ENCODE peak calls at places on chromosomes 2 and 18, in five cellular contexts. A, U, O, P and G are unnamed samples.
A peak's percentile ranks its signal among the peaks of the same experiment; 100 is the strongest.

GRCh38 chr2:119234021-119235019 is 10.7 kb downstream of the STEAP3 start:
- DNase-seq in U (no peak), P (no peak), A (peak; percentile 70), O (peak; percentile 27), G (no peak)

GRCh38 chr18:48827321-48828200 is 123.2 kb downstream of the SMAD7 start:
- DNase-seq in O (no peak), P (no peak), A (peak; percentile 62), U (peak; percentile 74), G (no peak)

GRCh38 chr2:106306396-106306795 is 112.3 kb upstream of the UXS1 start:
- DNase-seq in A (no peak), O (no peak), U (no peak), P (no peak), G (no peak)

GRCh38 chr2:223465793-223466192 is 136.4 kb downstream of the SCG2 start:
- DNase-seq in P (no peak), U (peak; percentile 94), O (no peak), A (no peak), G (no peak)

GRCh38 chr2:56191617-56192016 is 7.8 kb downstream of the CCDC85A start:
- DNase-seq in P (no peak), A (peak; percentile 48), O (no peak), U (peak; percentile 72), G (no peak)

GRCh38 chr2:84515788-84516187 is 510 bp upstream of the DNAH6 start:
- DNase-seq in A (no peak), U (no peak), P (no peak), O (no peak), G (no peak)

GRCh38 chr2:99278793-99279291 is 22.2 kb downstream of the LYG1 start:
- DNase-seq in A (no peak), O (no peak), P (no peak), U (peak; percentile 75), G (no peak)

GRCh38 chr2:18339326-18339725 is 221.1 kb downstream of the RDH14 start:
- DNase-seq in A (no peak), P (no peak), U (no peak), O (no peak), G (no peak)

GRCh38 chr18:25055076-25055475 is 296.9 kb downstream of the ZNF521 start:
- DNase-seq in A (no peak), P (no peak), U (peak; percentile 27), O (no peak), G (no peak)

GRCh38 chr2:113225505-113226259 is 51.9 kb downstream of the PSD4 start:
- DNase-seq in P (peak; percentile 53), U (no peak), A (no peak), O (peak; percentile 32), G (no peak)